ENCODE peak calls at places on chromosome 20, in four cellular contexts. M is AG10803, D is bronchial epithelial cell, V is fibroblast of lung. E is an unnamed sample.

GRCh38 chr20:36482044-36482473 is 59.3 kb upstream of the MYL9 start:
- DNase-seq in V (no peak), M (no peak), D (no peak), E (no peak)

GRCh38 chr20:21509597-21510331 is 4.1 kb downstream of the NKX2-2 start:
- DNase-seq in V (peak; percentile 27), M (peak; percentile 73), D (no peak), E (peak; percentile 34)

GRCh38 chr20:14288341-14289330 is 48.8 kb downstream of the FLRT3 start:
- DNase-seq in D (peak; percentile 99), M (peak; percentile 17), V (peak; percentile 12), E (peak; percentile 21)

GRCh38 chr20:25078662-25079061 is 3.3 kb downstream of the VSX1 start:
- DNase-seq in D (no peak), M (no peak), V (no peak), E (no peak)

GRCh38 chr20:17870063-17870740 is 98.4 kb downstream of the SNX5 start:
- DNase-seq in D (no peak), M (peak; percentile 63), V (peak; percentile 42), E (no peak)

GRCh38 chr20:6660441-6660840 is 107.0 kb upstream of the BMP2 start:
- DNase-seq in V (no peak), M (no peak), D (peak; percentile 90), E (no peak)

GRCh38 chr20:64166712-64167615 is 2.7 kb downstream of the MYT1 start:
- DNase-seq in M (no peak), V (no peak), D (no peak), E (no peak)

GRCh38 chr20:60201198-60201597 is 243.0 kb downstream of the CDH26 start:
- DNase-seq in M (no peak), V (no peak), D (no peak), E (no peak)

GRCh38 chr20:44218441-44218840 is 7.9 kb upstream of the OSER1 start:
- DNase-seq in D (no peak), M (no peak), V (no peak), E (no peak)

GRCh38 chr20:15703171-15703911 is 869.9 kb downstream of the KIF16B start:
- DNase-seq in M (no peak), V (peak; percentile 5), D (peak; percentile 98), E (peak; percentile 22)

GRCh38 chr20:23106271-23106851 is 20.2 kb upstream of the CD93 start:
- DNase-seq in D (peak; percentile 49), M (no peak), V (peak; percentile 90), E (peak; percentile 60)

GRCh38 chr20:59835448-59836395 is 97.7 kb downstream of the SYCP2 start:
- DNase-seq in V (peak; percentile 18), D (peak; percentile 45), M (peak; percentile 34), E (peak; percentile 18)

GRCh38 chr20:57783196-57783595 is 73.4 kb upstream of the PMEPA1 start:
- DNase-seq in V (no peak), D (no peak), M (no peak), E (no peak)

GRCh38 chr20:49009899-49010631 is 36.0 kb upstream of the CSE1L start:
- DNase-seq in V (no peak), M (no peak), D (no peak), E (no peak)

GRCh38 chr20:4455301-4455701 is 266.4 kb upstream of the PRND start:
- DNase-seq in M (no peak), D (peak; percentile 76), V (no peak), E (no peak)

GRCh38 chr20:9025643-9026042 is 43.2 kb upstream of the PLCB4 start:
- DNase-seq in D (peak; percentile 73), M (peak; percentile 83), V (peak; percentile 82), E (peak; percentile 62)

GRCh38 chr20:61516398-61517208 is 264.5 kb downstream of the CDH4 start:
- DNase-seq in M (peak; percentile 44), V (peak; percentile 58), D (no peak), E (no peak)

GRCh38 chr20:62449951-62450815 is 22.8 kb upstream of the RBBP8NL start:
- DNase-seq in M (no peak), D (no peak), V (no peak), E (no peak)

GRCh38 chr20:16752082-16752481 is 3.9 kb downstream of the OTOR start:
- DNase-seq in M (no peak), D (no peak), V (no peak), E (no peak)

GRCh38 chr20:18005990-18006364 is 37.2 kb downstream of the MGME1 start:
- DNase-seq in D (no peak), V (peak; percentile 76), M (no peak), E (peak; percentile 65)

GRCh38 chr20:59195316-59195993 is 31.8 kb downstream of the ZNF831 start:
- DNase-seq in D (no peak), M (no peak), V (no peak), E (no peak)

GRCh38 chr20:62143976-62144825 is 632 bp downstream of the SS18L1 start:
- DNase-seq in V (peak; percentile 66), D (peak; percentile 38), M (peak; percentile 69), E (peak; percentile 72)

GRCh38 chr20:1983311-1983710 is 10.5 kb downstream of the PDYN start:
- DNase-seq in V (no peak), M (no peak), D (no peak), E (no peak)

GRCh38 chr20:6940052-6940451 is 172.6 kb downstream of the BMP2 start:
- DNase-seq in V (peak; percentile 12), D (peak; percentile 50), M (no peak), E (peak; percentile 22)

GRCh38 chr20:24764825-24765224 is 184.2 kb upstream of the CST7 start:
- DNase-seq in M (no peak), V (no peak), D (no peak), E (peak; percentile 25)

GRCh38 chr20:44008806-44009678 is 94.4 kb downstream of the TOX2 start:
- DNase-seq in V (no peak), M (no peak), D (peak; percentile 9), E (no peak)

GRCh38 chr20:3247638-3248037 is 8.6 kb upstream of the SLC4A11 start:
- DNase-seq in M (no peak), D (no peak), V (no peak), E (peak; percentile 24)

GRCh38 chr20:63735859-63736718 is at the start of gene LIME1:
- DNase-seq in V (no peak), M (no peak), D (no peak), E (no peak)

GRCh38 chr20:13671500-13672288 is 33.0 kb upstream of the TASP1 start:
- DNase-seq in M (peak; percentile 67), D (peak; percentile 50), V (peak; percentile 46), E (peak; percentile 47)

GRCh38 chr20:22430154-22430745 is 154.1 kb downstream of the FOXA2 start:
- DNase-seq in V (no peak), D (peak; percentile 57), M (no peak), E (no peak)

GRCh38 chr20:41889871-41890224 is 271.7 kb upstream of the CHD6 start:
- DNase-seq in D (peak; percentile 32), M (no peak), V (no peak), E (no peak)

GRCh38 chr20:33964431-33964830 is 29.3 kb upstream of the RALY start:
- DNase-seq in D (no peak), V (no peak), M (no peak), E (no peak)

GRCh38 chr20:17936791-17937687 is 31.6 kb downstream of the SNX5 start:
- DNase-seq in V (peak; percentile 93), D (no peak), M (peak; percentile 69), E (peak; percentile 86)

GRCh38 chr20:31549513-31549880 is 35.3 kb downstream of the HM13 start:
- DNase-seq in V (no peak), M (no peak), D (peak; percentile 46), E (no peak)

DNA sequence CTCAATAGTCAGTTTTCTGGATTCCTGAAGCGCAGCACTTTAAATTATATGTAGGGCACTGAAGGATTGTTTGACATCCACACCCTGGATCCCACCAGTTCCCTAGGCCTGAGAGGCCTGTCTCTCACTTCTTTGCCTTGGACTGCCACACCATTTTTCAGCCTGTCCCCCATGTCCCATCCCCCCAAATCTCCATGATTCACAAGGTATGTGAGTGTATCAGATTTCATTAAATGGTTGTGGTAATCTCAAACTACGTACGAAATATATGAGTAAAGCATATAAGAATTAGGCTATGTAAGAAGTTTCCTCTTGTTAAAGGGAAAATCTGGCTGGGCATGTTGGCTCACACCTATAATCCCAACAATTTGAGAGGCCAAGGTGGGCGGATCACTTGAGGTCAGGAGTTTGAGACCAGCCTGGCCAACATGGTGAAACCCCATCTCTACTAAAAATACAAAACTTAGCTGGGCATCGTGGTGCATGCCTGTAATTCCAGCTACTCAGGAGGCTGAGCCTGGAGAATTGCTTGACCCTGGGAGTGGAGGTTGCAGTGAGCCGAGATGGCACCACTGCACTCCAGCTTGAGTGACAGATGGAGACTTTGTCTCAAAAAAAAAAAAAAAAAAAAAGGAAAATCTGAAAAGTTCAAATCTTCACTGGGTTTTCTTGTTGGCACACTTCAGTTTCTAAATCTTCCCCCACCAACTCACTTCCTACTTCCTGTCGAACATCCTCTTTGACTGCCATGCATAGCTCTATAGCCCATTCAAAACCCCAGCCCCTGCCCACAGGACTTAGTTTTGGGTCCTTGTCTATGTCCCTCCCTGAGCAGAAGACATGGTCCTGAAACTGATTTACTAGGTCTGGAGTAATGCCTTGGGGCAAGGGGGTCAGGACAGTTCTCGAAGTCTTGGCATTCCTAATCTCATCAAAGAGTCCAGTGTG is 97.3 kb upstream of the SHLD1 start:
- DNase-seq in V (peak; percentile 89), M (peak; percentile 20), D (peak; percentile 96), E (peak; percentile 84)
- H3K4me3 ChIP-seq in V (no peak overlapping the region), M (no peak overlapping the region), D (no peak overlapping the region), E (no peak overlapping the region)

GRCh38 chr20:956330-956951 is 40.3 kb upstream of the ANGPT4 start:
- DNase-seq in D (peak; percentile 34), V (peak; percentile 58), M (peak; percentile 46), E (peak; percentile 71)
- TF ChIP-seq CTCF in D (peak; percentile 97), V (peak; percentile 97), M (peak; percentile 98), E (peak; percentile 100)

GRCh38 chr20:46114449-46114848 is 3.7 kb upstream of the CD40 start:
- DNase-seq in D (no peak), V (no peak), M (no peak), E (no peak)
- H3K4me3 ChIP-seq in D (no peak overlapping the region), V (no peak overlapping the region), M (no peak overlapping the region), E (no peak overlapping the region)

GRCh38 chr20:10231290-10231689 is 12.7 kb downstream of the SNAP25 start:
- DNase-seq in M (no peak), V (no peak), D (no peak), E (no peak)

GRCh38 chr20:10228330-10228729 is 9.7 kb downstream of the SNAP25 start:
- DNase-seq in D (peak; percentile 89), M (no peak), V (no peak), E (no peak)

GRCh38 chr20:10221022-10221421 is 2.4 kb downstream of the SNAP25 start:
- DNase-seq in D (no peak), M (no peak), V (no peak), E (no peak)

GRCh38 chr20:10219993-10220750 is 1.5 kb downstream of the SNAP25 start:
- DNase-seq in V (no peak), M (no peak), D (no peak), E (no peak)

DNA sequence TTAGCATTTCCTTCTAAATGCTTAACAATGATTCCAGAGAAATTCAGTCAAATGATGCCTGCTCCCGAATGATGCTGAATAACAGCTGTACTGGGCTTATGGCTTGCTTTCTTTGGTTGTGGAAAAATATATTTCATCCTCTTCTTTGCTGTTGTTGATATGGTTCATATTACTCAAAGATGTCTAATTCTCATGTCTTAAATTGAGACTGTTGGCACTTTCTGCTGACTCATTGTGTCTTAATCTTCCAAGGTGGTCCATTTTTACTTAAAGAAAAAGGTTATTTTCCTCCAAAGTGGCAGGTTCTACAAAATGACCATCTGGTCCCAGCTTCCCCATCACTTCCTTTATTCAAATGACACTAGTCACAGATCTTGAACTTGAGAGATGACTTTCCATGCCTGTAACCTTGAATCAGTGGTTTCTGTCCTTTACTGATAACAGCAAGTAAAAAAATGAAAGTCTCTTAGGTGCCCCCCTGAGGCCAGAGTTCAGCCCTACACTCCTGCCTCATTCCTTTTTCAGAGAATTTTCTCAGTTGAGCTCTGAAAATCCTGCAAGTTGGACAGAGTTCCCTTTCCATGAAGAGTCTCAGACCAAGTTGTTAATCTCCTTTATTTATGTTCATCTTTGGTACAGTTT is 6.9 kb downstream of the SNAP25 start:
- DNase-seq in D (peak; percentile 17), M (no peak), V (peak; percentile 19), E (no peak)
- TF ChIP-seq CTCF in D (peak; percentile 12), M (peak; percentile 8), V (peak; percentile 36), E (peak; percentile 27)

E was measured in choroid plexus epithelial cell.